ENCODE peak calls at places on chromosomes 3 and 15, in nine cellular contexts. I, W, T, M, Y, B, H, V and X are unnamed samples.

GRCh38 chr3:183253961-183254815 is 1.1 kb downstream of the B3GNT5 start:
- DNase-seq in I (peak), W (no peak), T (peak), M (no peak), Y (no peak), B (peak), H (peak), V (no peak), X (peak)

GRCh38 chr15:27235161-27235560 is 264.2 kb downstream of the GABRG3 start:
- DNase-seq in I (no peak), W (no peak), T (no peak), M (no peak), Y (no peak), B (no peak), H (no peak), V (no peak), X (no peak)

GRCh38 chr3:184739594-184740505 is 28.0 kb upstream of the MAGEF1 start:
- DNase-seq in I (peak), W (no peak), T (no peak), M (peak), Y (no peak), B (no peak), H (no peak), V (no peak), X (no peak)

GRCh38 chr15:51405646-51406194 is 64.3 kb downstream of the GLDN start:
- DNase-seq in I (no peak), W (no peak), T (no peak), M (no peak), Y (no peak), B (no peak), H (no peak), V (no peak), X (no peak)

GRCh38 chr15:65833501-65834220 is 35.6 kb upstream of the RAB11A start:
- DNase-seq in I (no peak), W (no peak), T (no peak), M (no peak), Y (no peak), B (peak), H (peak), V (no peak), X (peak)

GRCh38 chr3:178768072-178768864 is 232.0 kb downstream of the KCNMB2 start:
- DNase-seq in I (no peak), W (no peak), T (no peak), M (no peak), Y (no peak), B (no peak), H (no peak), V (no peak), X (no peak)

GRCh38 chr3:129184396-129184656 is 630 bp upstream of the CNBP start:
- DNase-seq in I (no peak), W (no peak), T (peak), M (no peak), Y (peak), B (no peak), H (peak), V (no peak), X (peak)

GRCh38 chr15:51245628-51246027 is 92.8 kb downstream of the CYP19A1 start:
- DNase-seq in I (no peak), W (no peak), T (no peak), M (no peak), Y (no peak), B (no peak), H (no peak), V (no peak), X (no peak)

GRCh38 chr3:30258426-30259392 is 347.7 kb upstream of the TGFBR2 start:
- DNase-seq in I (no peak), W (no peak), T (no peak), M (no peak), Y (no peak), B (no peak), H (no peak), V (no peak), X (no peak)

GRCh38 chr3:183437696-183438564 is 9.5 kb upstream of the MCF2L2 start:
- DNase-seq in I (no peak), W (no peak), T (no peak), M (no peak), Y (no peak), B (no peak), H (no peak), V (no peak), X (no peak)

GRCh38 chr3:46831841-46832240 is 31.4 kb downstream of the MYL3 start:
- DNase-seq in I (no peak), W (no peak), T (no peak), M (no peak), Y (no peak), B (no peak), H (no peak), V (no peak), X (no peak)

GRCh38 chr15:36210426-36210825 is 369.0 kb upstream of the CDIN1 start:
- DNase-seq in I (no peak), W (no peak), T (no peak), M (no peak), Y (no peak), B (no peak), H (no peak), V (no peak), X (no peak)

GRCh38 chr15:30992073-30992363 is 590 bp upstream of the MTMR10 start:
- DNase-seq in I (no peak), W (no peak), T (no peak), M (no peak), Y (no peak), B (no peak), H (peak), V (no peak), X (no peak)

GRCh38 chr3:178971614-178972013 is 100.0 kb downstream of the ZMAT3 start:
- DNase-seq in I (no peak), W (no peak), T (no peak), M (peak), Y (no peak), B (no peak), H (no peak), V (no peak), X (no peak)

GRCh38 chr15:75347222-75348033 is 589 bp downstream of the NEIL1 start:
- DNase-seq in I (peak), W (peak), T (no peak), M (no peak), Y (no peak), B (peak), H (peak), V (peak), X (peak)

GRCh38 chr3:88632226-88632625 is 475.2 kb upstream of the EPHA3 start:
- DNase-seq in I (no peak), W (no peak), T (no peak), M (no peak), Y (peak), B (no peak), H (no peak), V (no peak), X (no peak)

GRCh38 chr3:31432897-31433678 is 99.6 kb upstream of the STT3B start:
- DNase-seq in I (no peak), W (no peak), T (peak), M (peak), Y (peak), B (no peak), H (peak), V (no peak), X (no peak)

GRCh38 chr3:191390580-191390979 is 60.3 kb upstream of the UTS2B start:
- DNase-seq in I (no peak), W (no peak), T (no peak), M (no peak), Y (no peak), B (no peak), H (no peak), V (no peak), X (no peak)

GRCh38 chr3:66504761-66505641 is 4.2 kb upstream of the LRIG1 start:
- DNase-seq in I (no peak), W (no peak), T (no peak), M (no peak), Y (no peak), B (no peak), H (no peak), V (no peak), X (no peak)

GRCh38 chr3:79297242-79297641 is 470.6 kb downstream of the ROBO1 start:
- DNase-seq in I (no peak), W (no peak), T (peak), M (peak), Y (peak), B (no peak), H (no peak), V (no peak), X (no peak)

GRCh38 chr3:154427685-154428291 is 2.2 kb downstream of the GPR149 start:
- DNase-seq in I (no peak), W (no peak), T (no peak), M (no peak), Y (no peak), B (no peak), H (no peak), V (no peak), X (peak)

GRCh38 chr3:20056727-20057611 is 16.7 kb downstream of the KAT2B start:
- DNase-seq in I (no peak), W (no peak), T (peak), M (peak), Y (peak), B (no peak), H (peak), V (no peak), X (no peak)

GRCh38 chr15:56040081-56041035 is 46.9 kb upstream of the NEDD4 start:
- DNase-seq in I (peak), W (no peak), T (peak), M (peak), Y (peak), B (peak), H (peak), V (no peak), X (no peak)

GRCh38 chr15:73683624-73684536 is at the start of gene CD276:
- DNase-seq in I (peak), W (peak), T (peak), M (no peak), Y (peak), B (peak), H (peak), V (peak), X (peak)

GRCh38 chr15:87753539-87753938 is 503.0 kb downstream of the NTRK3 start:
- DNase-seq in I (no peak), W (no peak), T (no peak), M (no peak), Y (no peak), B (no peak), H (no peak), V (no peak), X (no peak)
- TF ChIP-seq CTCF in I (no peak), W (no peak), T (no peak), M (no peak), Y (no peak), B (no peak), H (no peak), V (no peak), X (no peak)

GRCh38 chr15:25691544-25692430 is 171.3 kb downstream of the ATP10A start:
- DNase-seq in I (no peak), W (no peak), T (peak), M (no peak), Y (peak), B (no peak), H (no peak), V (peak), X (no peak)
- TF ChIP-seq CTCF in I (no peak), W (peak), T (peak), M (no peak), Y (no peak), B (no peak), H (no peak), V (no peak), X (peak)

DNA sequence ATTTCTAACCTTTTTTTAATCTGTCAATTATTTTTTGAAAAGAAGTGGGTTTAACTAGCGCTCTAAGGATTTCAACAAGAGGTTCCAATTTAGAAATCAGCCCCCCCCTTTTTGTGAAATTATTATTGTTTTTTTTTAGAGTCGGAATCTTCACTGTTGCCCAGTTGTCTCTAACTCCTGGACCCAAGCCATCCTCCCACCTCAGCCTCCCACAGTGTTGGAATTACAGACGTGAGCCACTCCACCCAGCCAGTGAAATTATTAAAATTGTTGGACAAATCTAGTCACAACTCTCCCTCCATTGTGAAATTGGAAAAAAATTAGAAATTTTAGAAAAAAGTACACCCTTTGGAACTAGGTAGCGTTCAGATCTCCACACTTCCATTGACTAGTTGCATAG is 2.5 kb downstream of the AKAP13 start:
- DNase-seq in I (no peak), W (no peak), T (no peak), M (no peak), Y (no peak), B (no peak), H (no peak), V (no peak), X (no peak)
- TF ChIP-seq CTCF in I (no peak), W (no peak), T (no peak), M (no peak), Y (no peak), B (no peak), H (no peak), V (no peak), X (no peak)

DNA sequence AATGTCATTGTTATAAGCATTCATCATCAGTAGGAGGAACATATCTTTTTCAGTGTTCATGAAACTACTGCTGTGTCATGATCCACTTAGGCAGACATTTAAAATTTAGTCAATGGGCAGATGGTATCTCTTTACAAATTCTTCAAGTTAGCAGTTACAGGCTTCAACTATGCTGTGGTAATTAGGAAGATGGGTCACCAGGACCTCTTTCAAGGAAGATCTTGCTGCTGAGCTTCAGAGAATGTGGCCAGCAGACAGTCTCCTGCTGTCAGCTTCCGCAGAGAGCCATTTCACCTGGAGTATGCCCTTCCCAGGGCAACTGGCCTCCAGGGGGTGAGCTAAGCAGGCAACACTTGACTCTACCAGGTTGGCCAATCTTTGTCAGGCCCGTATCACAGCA is 19.4 kb downstream of the IFT57 start:
- DNase-seq in I (no peak), W (no peak), T (no peak), M (no peak), Y (peak), B (no peak), H (no peak), V (no peak), X (no peak)
- TF ChIP-seq CTCF in I (no peak), W (no peak), T (peak), M (no peak), Y (no peak), B (no peak), H (no peak), V (no peak), X (no peak)

DNA sequence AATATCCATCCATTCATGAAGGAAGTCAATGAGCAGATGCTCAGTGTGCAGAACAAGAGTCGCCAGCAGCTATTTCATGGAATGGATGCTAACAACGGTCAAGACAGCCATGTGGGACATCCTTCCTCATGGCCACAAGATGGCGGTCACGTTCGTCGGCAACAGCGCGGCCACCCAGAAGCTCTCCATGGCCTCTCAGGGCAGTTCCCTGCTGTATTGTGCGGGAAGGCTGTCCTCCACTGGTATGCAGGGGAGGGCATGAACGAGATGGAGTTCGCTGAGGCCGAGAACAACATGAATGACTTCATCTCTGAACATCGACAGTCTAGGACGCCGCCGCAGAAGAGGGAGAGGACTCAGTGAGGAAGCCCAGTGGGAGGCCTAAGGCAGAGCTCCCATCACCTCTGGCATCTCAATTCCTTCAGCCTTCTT is 208.3 kb downstream of the TJP1 start:
- DNase-seq in I (no peak), W (no peak), T (peak), M (no peak), Y (peak), B (no peak), H (no peak), V (no peak), X (peak)
- TF ChIP-seq CTCF in I (no peak), W (no peak), T (peak), M (peak), Y (no peak), B (no peak), H (no peak), V (no peak), X (peak)